ENCODE peak calls at places on chromosome 13, in four cellular contexts. M is WTC11, B is K562, W is HepG2. Y is an unnamed sample.

GRCh38 chr13:87821512-87821911 is 150.3 kb downstream of the SLITRK5 start:
- DNase-seq in M (no peak), B (no peak), W (no peak), Y (no peak)

GRCh38 chr13:34698953-34699352 is 243.1 kb upstream of the NBEA start:
- DNase-seq in M (no peak), B (no peak), W (no peak), Y (no peak)

GRCh38 chr13:72097568-72097967 is 230.6 kb upstream of the DACH1 start:
- DNase-seq in M (no peak), B (no peak), W (no peak), Y (no peak)

GRCh38 chr13:47372742-47373141 is 475.9 kb upstream of the HTR2A start:
- DNase-seq in M (no peak), B (no peak), W (no peak), Y (no peak)

GRCh38 chr13:113098163-113098732 is 7.3 kb upstream of the F7 start:
- DNase-seq in M (no peak), B (no peak), W (no peak), Y (no peak)

GRCh38 chr13:33794576-33794975 is 23.4 kb upstream of the RFC3 start:
- DNase-seq in M (no peak), B (no peak), W (no peak), Y (no peak)

GRCh38 chr13:79346300-79346914 is 59.6 kb downstream of the RBM26 start:
- DNase-seq in M (no peak), B (no peak), W (no peak), Y (no peak)

GRCh38 chr13:106573855-106574254 is 5.9 kb upstream of the ARGLU1 start:
- DNase-seq in M (no peak), B (no peak), W (no peak), Y (no peak)

GRCh38 chr13:81714513-81714912 is 1373.6 kb upstream of the SPRY2 start:
- DNase-seq in M (no peak), B (no peak), W (no peak), Y (no peak)

GRCh38 chr13:79637086-79637763 is 156.3 kb downstream of the NDFIP2 start:
- DNase-seq in M (no peak), B (no peak), W (no peak), Y (no peak)

GRCh38 chr13:42068886-42069285 is 20.4 kb downstream of the DGKH start:
- DNase-seq in M (no peak), B (no peak), W (no peak), Y (no peak)

GRCh38 chr13:73063166-73063565 is 4.4 kb downstream of the KLF5 start:
- DNase-seq in M (no peak), B (no peak), W (no peak), Y (no peak)

GRCh38 chr13:26557393-26558073 is at the start of gene WASF3:
- DNase-seq in M (peak; percentile 97), B (peak; percentile 84), W (peak; percentile 73), Y (peak; percentile 3)

GRCh38 chr13:31968473-31968872 is 63.1 kb upstream of the FRY start:
- DNase-seq in M (no peak), B (no peak), W (no peak), Y (no peak)

GRCh38 chr13:30331331-30331771 is 24.0 kb upstream of the KATNAL1 start:
- DNase-seq in M (no peak), B (no peak), W (no peak), Y (no peak)

GRCh38 chr13:31056650-31057275 is 104.9 kb downstream of the HSPH1 start:
- DNase-seq in M (no peak), B (no peak), W (no peak), Y (no peak)

GRCh38 chr13:113915012-113915763 is 51.3 kb upstream of the GAS6 start:
- DNase-seq in M (no peak), B (no peak), W (no peak), Y (no peak)

GRCh38 chr13:77565635-77566034 is 30.1 kb downstream of the SCEL start:
- DNase-seq in M (no peak), B (peak; percentile 6), W (peak; percentile 3), Y (no peak)

GRCh38 chr13:86729206-86729605 is 930.0 kb upstream of the SLITRK6 start:
- DNase-seq in M (no peak), B (no peak), W (no peak), Y (no peak)

GRCh38 chr13:60134376-60134775 is 29.4 kb downstream of the DIAPH3 start:
- DNase-seq in M (peak; percentile 32), B (no peak), W (no peak), Y (no peak)
- TF ChIP-seq CBFB in M (no peak), B (no peak), W (no peak), Y (no peak)

GRCh38 chr13:103263448-103263847 is 197.2 kb upstream of the SLC10A2 start:
- DNase-seq in M (no peak), B (no peak), W (no peak), Y (no peak)
- TF ChIP-seq CTCF in M (no peak), B (no peak), W (no peak), Y (no peak)

GRCh38 chr13:100725472-100725871 is 50.9 kb upstream of the TMTC4 start:
- DNase-seq in M (no peak), B (no peak), W (no peak), Y (no peak)

GRCh38 chr13:100722517-100722916 is 47.9 kb upstream of the TMTC4 start:
- DNase-seq in M (no peak), B (no peak), W (no peak), Y (no peak)

GRCh38 chr13:100724568-100724967 is 50.0 kb upstream of the TMTC4 start:
- DNase-seq in M (no peak), B (no peak), W (no peak), Y (no peak)

GRCh38 chr13:100721885-100722512 is 47.4 kb upstream of the TMTC4 start:
- DNase-seq in M (peak; percentile 76), B (peak; percentile 54), W (peak; percentile 50), Y (no peak)
- TF ChIP-seq CBFB in M (no peak), B (no peak), W (no peak), Y (no peak)

GRCh38 chr13:52949744-52950143 is 78.9 kb upstream of the OLFM4 start:
- DNase-seq in M (no peak), B (no peak), W (no peak), Y (no peak)
- TF ChIP-seq CTCF in M (no peak), B (no peak), W (no peak), Y (no peak)

DNA sequence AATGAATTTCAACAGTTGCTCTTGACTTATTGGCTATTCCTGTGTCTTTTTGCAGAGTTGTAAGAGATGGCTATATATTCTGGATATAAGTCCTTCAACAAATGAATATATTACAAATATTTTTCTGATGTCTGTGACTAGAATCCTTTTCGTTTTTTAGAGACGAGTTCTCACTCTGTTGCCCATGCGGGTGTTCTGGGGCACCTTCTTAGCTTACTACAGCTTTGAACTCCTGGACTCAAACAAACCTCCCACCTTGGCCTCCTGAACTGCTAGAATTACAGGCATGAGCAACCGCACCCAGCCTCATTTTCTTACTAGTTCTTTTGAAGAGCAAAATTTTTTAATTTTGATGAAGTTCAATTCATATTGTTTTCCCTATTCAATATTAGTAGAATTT is 287.8 kb downstream of the LIG4 start:
- DNase-seq in M (no peak), B (no peak), W (no peak), Y (no peak)
- TF ChIP-seq CBFB in M (no peak), B (no peak), W (no peak), Y (no peak)

GRCh38 chr13:59893261-59893660 is 270.5 kb downstream of the DIAPH3 start:
- DNase-seq in M (no peak), B (no peak), W (no peak), Y (no peak)
- TF ChIP-seq CTCF in M (no peak), B (no peak), W (no peak), Y (no peak)

GRCh38 chr13:50512602-50513527 is 330.6 kb downstream of the DLEU7 start:
- DNase-seq in M (no peak), B (peak; percentile 38), W (peak; percentile 47), Y (no peak)
- TF ChIP-seq CBFB in M (no peak), B (no peak), W (no peak), Y (peak; percentile 12)

GRCh38 chr13:66618702-66619101 is 611.4 kb downstream of the PCDH9 start:
- DNase-seq in M (no peak), B (no peak), W (peak; percentile 5), Y (no peak)
- TF ChIP-seq CTCF in M (peak; percentile 28), B (no peak), W (peak; percentile 15), Y (no peak)

GRCh38 chr13:110448230-110448629 is 113.3 kb downstream of the RAB20 start:
- DNase-seq in M (no peak), B (no peak), W (no peak), Y (no peak)

GRCh38 chr13:110447801-110448200 is 113.7 kb downstream of the RAB20 start:
- DNase-seq in M (no peak), B (no peak), W (no peak), Y (no peak)

GRCh38 chr13:110445722-110446569 is 115.6 kb downstream of the RAB20 start:
- DNase-seq in M (no peak), B (no peak), W (no peak), Y (no peak)

GRCh38 chr13:110446570-110446880 is 115.0 kb downstream of the RAB20 start:
- DNase-seq in M (no peak), B (no peak), W (no peak), Y (no peak)

DNA sequence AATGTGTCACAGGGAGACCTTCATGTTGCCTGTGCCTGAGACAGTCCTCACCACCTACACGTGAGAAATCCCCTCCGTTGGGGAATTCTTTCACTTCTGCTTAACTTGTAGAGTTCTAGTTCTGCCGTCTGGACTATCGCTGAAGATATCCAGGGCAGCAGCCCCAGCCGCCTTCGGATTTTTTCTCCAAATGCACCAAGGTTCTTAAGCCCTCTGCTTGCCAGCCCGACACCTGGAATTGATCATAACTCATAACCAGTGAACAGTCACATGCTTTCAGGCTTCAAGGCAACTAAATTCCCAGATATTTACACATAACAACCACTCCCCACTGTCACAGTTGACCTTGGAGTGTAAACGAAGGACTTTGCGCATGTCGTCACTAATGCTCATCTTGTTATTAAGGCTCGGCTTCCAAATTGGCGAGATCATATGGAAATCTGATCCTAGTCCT is 114.4 kb downstream of the RAB20 start:
- DNase-seq in M (no peak), B (no peak), W (peak; percentile 20), Y (peak; percentile 52)
- TF ChIP-seq CBFB in M (no peak), B (no peak), W (no peak), Y (no peak)

GRCh38 chr13:24308068-24308445 is 1.3 kb upstream of the C1QTNF9 start:
- DNase-seq in M (no peak), B (no peak), W (no peak), Y (no peak)

GRCh38 chr13:24308488-24309020 is 826 bp upstream of the C1QTNF9 start:
- DNase-seq in M (no peak), B (no peak), W (no peak), Y (no peak)

DNA sequence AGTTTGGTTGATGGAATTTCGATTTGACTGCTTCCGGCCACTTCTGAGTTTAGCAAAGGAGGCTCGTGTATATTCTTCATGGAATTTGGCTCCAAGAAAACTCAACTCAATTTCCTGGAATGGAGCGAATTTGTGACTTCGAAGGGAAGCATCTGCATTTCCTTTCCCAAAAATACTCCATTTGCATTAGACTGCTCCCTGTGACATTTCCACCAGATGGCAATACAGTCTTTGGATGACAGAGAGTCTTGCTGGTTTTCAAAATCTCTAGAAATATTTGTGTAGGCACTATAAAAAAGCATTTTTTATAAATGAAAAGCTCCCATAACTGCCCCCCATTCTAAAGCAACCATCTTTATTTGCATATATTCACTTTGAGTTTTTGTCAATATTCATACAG is 4.1 kb downstream of the C1QTNF9 start:
- DNase-seq in M (no peak), B (no peak), W (no peak), Y (no peak)
- TF ChIP-seq CTCF in M (no peak), B (no peak), W (peak; percentile 18), Y (no peak)

Y was measured in GM12878.